ENCODE peak calls at places on chromosome 18, in nine cellular contexts. One of them, this sample, is unnamed.

GRCh38 chr18:74902170-74902465 is 304.4 kb downstream of the ZNF407 start:
- DNase-seq in nephron progenitor cell: peak; percentile 15
- DNase-seq in body of pancreas: no peak
- DNase-seq in D721Med: no peak
- DNase-seq in astrocyte of the spinal cord: no peak
- DNase-seq in GM13977: no peak
- DNase-seq in endodermal cell: no peak
- DNase-seq in HFFc6: no peak
- DNase-seq in ovary: no peak
- DNase-seq in this sample: no peak

GRCh38 chr18:58105206-58105907 is 61.3 kb downstream of the NEDD4L start:
- DNase-seq in nephron progenitor cell: no peak
- DNase-seq in body of pancreas: no peak
- DNase-seq in D721Med: no peak
- DNase-seq in astrocyte of the spinal cord: no peak
- DNase-seq in GM13977: no peak
- DNase-seq in endodermal cell: peak; percentile 46
- DNase-seq in HFFc6: no peak
- DNase-seq in ovary: no peak
- DNase-seq in this sample: no peak

GRCh38 chr18:13366131-13366530 is 147.6 kb downstream of the LDLRAD4 start:
- DNase-seq in nephron progenitor cell: no peak
- DNase-seq in body of pancreas: no peak
- DNase-seq in D721Med: no peak
- DNase-seq in astrocyte of the spinal cord: no peak
- DNase-seq in GM13977: no peak
- DNase-seq in endodermal cell: peak; percentile 69
- DNase-seq in HFFc6: no peak
- DNase-seq in ovary: no peak
- DNase-seq in this sample: no peak

GRCh38 chr18:75089748-75090327 is 119.1 kb downstream of the PTGR3 start:
- DNase-seq in nephron progenitor cell: no peak
- DNase-seq in body of pancreas: no peak
- DNase-seq in D721Med: no peak
- DNase-seq in astrocyte of the spinal cord: no peak
- DNase-seq in GM13977: no peak
- DNase-seq in endodermal cell: peak; percentile 53
- DNase-seq in HFFc6: no peak
- DNase-seq in ovary: no peak
- DNase-seq in this sample: no peak

GRCh38 chr18:64165906-64166305 is 17.0 kb upstream of the LINC00305 start:
- DNase-seq in nephron progenitor cell: no peak
- DNase-seq in body of pancreas: no peak
- DNase-seq in D721Med: no peak
- DNase-seq in astrocyte of the spinal cord: peak; percentile 93
- DNase-seq in GM13977: no peak
- DNase-seq in endodermal cell: no peak
- DNase-seq in HFFc6: no peak
- DNase-seq in ovary: no peak
- DNase-seq in this sample: no peak

GRCh38 chr18:49723648-49724180 is 89.6 kb downstream of the ACAA2 start:
- DNase-seq in nephron progenitor cell: no peak
- DNase-seq in body of pancreas: no peak
- DNase-seq in D721Med: no peak
- DNase-seq in astrocyte of the spinal cord: peak; percentile 54
- DNase-seq in GM13977: peak; percentile 62
- DNase-seq in endodermal cell: peak; percentile 83
- DNase-seq in HFFc6: peak; percentile 3
- DNase-seq in ovary: no peak
- DNase-seq in this sample: peak; percentile 9

GRCh38 chr18:34909637-34910364 is 131.4 kb upstream of the MAPRE2 start:
- DNase-seq in nephron progenitor cell: no peak
- DNase-seq in body of pancreas: no peak
- DNase-seq in D721Med: no peak
- DNase-seq in astrocyte of the spinal cord: peak; percentile 65
- DNase-seq in GM13977: no peak
- DNase-seq in endodermal cell: no peak
- DNase-seq in HFFc6: peak; percentile 6
- DNase-seq in ovary: no peak
- DNase-seq in this sample: no peak

GRCh38 chr18:67876866-67877265 is 360.3 kb upstream of the DSEL start:
- DNase-seq in nephron progenitor cell: no peak
- DNase-seq in body of pancreas: no peak
- DNase-seq in D721Med: no peak
- DNase-seq in astrocyte of the spinal cord: no peak
- DNase-seq in GM13977: no peak
- DNase-seq in endodermal cell: no peak
- DNase-seq in HFFc6: no peak
- DNase-seq in ovary: no peak
- DNase-seq in this sample: no peak

GRCh38 chr18:9631814-9632496 is 17.6 kb upstream of the PPP4R1 start:
- DNase-seq in nephron progenitor cell: no peak
- DNase-seq in body of pancreas: no peak
- DNase-seq in D721Med: no peak
- DNase-seq in astrocyte of the spinal cord: peak; percentile 89
- DNase-seq in GM13977: no peak
- DNase-seq in endodermal cell: no peak
- DNase-seq in HFFc6: peak; percentile 88
- DNase-seq in ovary: no peak
- DNase-seq in this sample: no peak

GRCh38 chr18:159037-159652 is 788 bp downstream of the USP14 start:
- DNase-seq in nephron progenitor cell: no peak
- DNase-seq in body of pancreas: no peak
- DNase-seq in D721Med: no peak
- DNase-seq in astrocyte of the spinal cord: no peak
- DNase-seq in GM13977: peak; percentile 42
- DNase-seq in endodermal cell: peak; percentile 48
- DNase-seq in HFFc6: peak; percentile 36
- DNase-seq in ovary: no peak
- DNase-seq in this sample: no peak

GRCh38 chr18:36255072-36255708 is 42.3 kb upstream of the FHOD3 start:
- DNase-seq in nephron progenitor cell: no peak
- DNase-seq in body of pancreas: no peak
- DNase-seq in D721Med: no peak
- DNase-seq in astrocyte of the spinal cord: no peak
- DNase-seq in GM13977: no peak
- DNase-seq in endodermal cell: no peak
- DNase-seq in HFFc6: no peak
- DNase-seq in ovary: no peak
- DNase-seq in this sample: no peak

GRCh38 chr18:396251-396555 is 104.3 kb downstream of the COLEC12 start:
- DNase-seq in nephron progenitor cell: no peak
- DNase-seq in body of pancreas: no peak
- DNase-seq in D721Med: no peak
- DNase-seq in astrocyte of the spinal cord: no peak
- DNase-seq in GM13977: no peak
- DNase-seq in endodermal cell: no peak
- DNase-seq in HFFc6: peak; percentile 3
- DNase-seq in ovary: no peak
- DNase-seq in this sample: no peak

GRCh38 chr18:4831791-4832375 is 365.2 kb downstream of the AKAIN1 start:
- DNase-seq in nephron progenitor cell: no peak
- DNase-seq in body of pancreas: no peak
- DNase-seq in D721Med: no peak
- DNase-seq in astrocyte of the spinal cord: no peak
- DNase-seq in GM13977: no peak
- DNase-seq in endodermal cell: no peak
- DNase-seq in HFFc6: no peak
- DNase-seq in ovary: no peak
- DNase-seq in this sample: peak; percentile 7

GRCh38 chr18:34837769-34838194 is 127.7 kb downstream of the DTNA start:
- DNase-seq in nephron progenitor cell: no peak
- DNase-seq in body of pancreas: no peak
- DNase-seq in D721Med: no peak
- DNase-seq in astrocyte of the spinal cord: no peak
- DNase-seq in GM13977: no peak
- DNase-seq in endodermal cell: no peak
- DNase-seq in HFFc6: no peak
- DNase-seq in ovary: peak; percentile 37
- DNase-seq in this sample: no peak

DNA sequence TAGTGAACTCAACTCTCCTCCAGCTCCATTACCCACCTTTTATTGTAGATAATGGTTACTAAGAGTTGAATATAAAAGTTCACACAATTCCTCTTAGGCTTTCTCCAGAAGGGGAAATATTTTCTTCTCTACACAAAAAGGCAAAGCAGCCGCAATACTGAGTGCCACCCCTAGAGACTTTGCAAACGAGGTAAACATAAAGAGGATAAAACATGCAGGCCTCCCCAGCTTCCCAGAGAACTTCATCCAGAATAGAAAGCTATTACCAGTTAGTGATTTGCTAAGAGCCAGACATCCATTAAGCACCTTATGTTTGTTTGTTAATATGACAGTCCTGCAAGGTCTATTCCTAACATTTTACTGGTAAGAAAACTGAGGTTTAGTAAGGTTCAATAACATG is 17.4 kb downstream of the ZNF521 start:
- DNase-seq in nephron progenitor cell: no peak
- DNase-seq in body of pancreas: no peak
- DNase-seq in D721Med: no peak
- DNase-seq in astrocyte of the spinal cord: no peak
- DNase-seq in GM13977: no peak
- DNase-seq in endodermal cell: no peak
- DNase-seq in HFFc6: no peak
- DNase-seq in ovary: no peak
- DNase-seq in this sample: no peak
- TF ChIP-seq CTCF in nephron progenitor cell: peak; percentile 28
- TF ChIP-seq CTCF in body of pancreas: no peak
- TF ChIP-seq CTCF in D721Med: no peak
- TF ChIP-seq CTCF in astrocyte of the spinal cord: peak; percentile 12
- TF ChIP-seq CTCF in GM13977: no peak
- TF ChIP-seq CTCF in endodermal cell: peak; percentile 64
- TF ChIP-seq CTCF in HFFc6: peak; percentile 21
- TF ChIP-seq CTCF in ovary: no peak
- TF ChIP-seq CTCF in this sample: peak; percentile 50

GRCh38 chr18:55110436-55110835 is 151.2 kb upstream of the CCDC68 start:
- DNase-seq in nephron progenitor cell: no peak
- DNase-seq in body of pancreas: no peak
- DNase-seq in D721Med: no peak
- DNase-seq in astrocyte of the spinal cord: no peak
- DNase-seq in GM13977: no peak
- DNase-seq in endodermal cell: no peak
- DNase-seq in HFFc6: no peak
- DNase-seq in ovary: no peak
- DNase-seq in this sample: no peak

GRCh38 chr18:55113800-55114199 is 154.5 kb upstream of the CCDC68 start:
- DNase-seq in nephron progenitor cell: no peak
- DNase-seq in body of pancreas: no peak
- DNase-seq in D721Med: no peak
- DNase-seq in astrocyte of the spinal cord: no peak
- DNase-seq in GM13977: no peak
- DNase-seq in endodermal cell: no peak
- DNase-seq in HFFc6: no peak
- DNase-seq in ovary: no peak
- DNase-seq in this sample: no peak

GRCh38 chr18:55109818-55110414 is 150.7 kb upstream of the CCDC68 start:
- DNase-seq in nephron progenitor cell: no peak
- DNase-seq in body of pancreas: no peak
- DNase-seq in D721Med: no peak
- DNase-seq in astrocyte of the spinal cord: no peak
- DNase-seq in GM13977: no peak
- DNase-seq in endodermal cell: no peak
- DNase-seq in HFFc6: no peak
- DNase-seq in ovary: no peak
- DNase-seq in this sample: no peak

GRCh38 chr18:55114856-55115255 is 155.6 kb upstream of the CCDC68 start:
- DNase-seq in nephron progenitor cell: no peak
- DNase-seq in body of pancreas: no peak
- DNase-seq in D721Med: no peak
- DNase-seq in astrocyte of the spinal cord: no peak
- DNase-seq in GM13977: no peak
- DNase-seq in endodermal cell: no peak
- DNase-seq in HFFc6: no peak
- DNase-seq in ovary: no peak
- DNase-seq in this sample: no peak

DNA sequence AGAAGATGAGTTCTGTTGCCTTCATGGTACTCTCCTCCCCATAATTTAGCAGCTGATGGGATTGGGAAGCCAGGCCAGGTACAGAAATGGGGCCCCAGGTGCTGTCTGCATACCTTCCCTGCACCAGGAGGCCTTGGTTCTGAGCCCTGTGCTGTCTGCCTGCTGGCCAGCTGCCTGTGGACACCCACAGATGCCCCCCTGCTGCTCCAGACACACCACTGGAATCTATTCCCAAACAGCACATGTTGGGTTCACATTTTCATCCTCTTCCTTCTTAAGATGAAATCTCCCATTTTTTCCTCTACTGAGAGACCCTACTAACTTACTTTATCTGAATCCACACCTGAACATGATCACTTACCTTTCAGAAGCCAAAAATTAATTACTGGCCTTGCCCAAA is 152.0 kb upstream of the CCDC68 start:
- DNase-seq in nephron progenitor cell: no peak
- DNase-seq in body of pancreas: no peak
- DNase-seq in D721Med: no peak
- DNase-seq in astrocyte of the spinal cord: peak; percentile 55
- DNase-seq in GM13977: no peak
- DNase-seq in endodermal cell: no peak
- DNase-seq in HFFc6: no peak
- DNase-seq in ovary: no peak
- DNase-seq in this sample: no peak
- TF ChIP-seq CTCF in nephron progenitor cell: no peak
- TF ChIP-seq CTCF in body of pancreas: no peak
- TF ChIP-seq CTCF in D721Med: no peak
- TF ChIP-seq CTCF in astrocyte of the spinal cord: no peak
- TF ChIP-seq CTCF in GM13977: no peak
- TF ChIP-seq CTCF in endodermal cell: no peak
- TF ChIP-seq CTCF in HFFc6: no peak
- TF ChIP-seq CTCF in ovary: no peak
- TF ChIP-seq CTCF in this sample: no peak

DNA sequence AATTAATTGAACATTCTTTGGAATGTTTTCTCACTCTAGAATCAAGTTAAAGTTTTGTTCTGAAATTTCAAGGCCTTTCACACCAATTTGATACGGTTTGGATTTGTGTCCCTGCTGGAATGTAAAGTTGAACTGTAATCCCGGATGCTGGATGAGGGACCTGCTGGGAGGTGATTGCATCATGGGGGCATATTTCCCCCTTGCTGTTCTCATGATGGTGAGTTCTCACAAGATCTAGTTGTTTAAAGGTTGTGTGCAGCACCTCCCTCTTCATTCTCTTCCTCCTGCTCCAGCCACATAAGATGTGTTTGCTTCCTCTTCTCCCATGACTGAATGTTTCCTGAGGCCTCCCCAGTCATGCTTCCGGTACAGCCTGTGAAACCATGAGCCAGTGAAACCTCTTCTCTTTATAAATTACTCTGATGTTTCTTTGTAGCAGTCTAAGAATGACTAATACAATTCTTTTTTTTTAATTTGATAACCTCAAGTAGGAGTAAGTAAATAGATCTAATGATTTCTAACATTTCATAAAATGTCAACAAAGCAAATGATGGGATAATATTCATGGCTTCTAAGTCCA is 144.2 kb upstream of the CDH7 start:
- DNase-seq in nephron progenitor cell: no peak
- DNase-seq in body of pancreas: no peak
- DNase-seq in D721Med: no peak
- DNase-seq in astrocyte of the spinal cord: no peak
- DNase-seq in GM13977: no peak
- DNase-seq in endodermal cell: no peak
- DNase-seq in HFFc6: no peak
- DNase-seq in ovary: no peak
- DNase-seq in this sample: no peak
- TF ChIP-seq CTCF in nephron progenitor cell: no peak
- TF ChIP-seq CTCF in body of pancreas: no peak
- TF ChIP-seq CTCF in D721Med: no peak
- TF ChIP-seq CTCF in astrocyte of the spinal cord: no peak
- TF ChIP-seq CTCF in GM13977: no peak
- TF ChIP-seq CTCF in endodermal cell: no peak
- TF ChIP-seq CTCF in HFFc6: no peak
- TF ChIP-seq CTCF in ovary: no peak
- TF ChIP-seq CTCF in this sample: no peak

GRCh38 chr18:47150029-47150823 is at the start of gene HDHD2:
- DNase-seq in nephron progenitor cell: peak; percentile 88
- DNase-seq in body of pancreas: peak; percentile 83
- DNase-seq in D721Med: peak; percentile 81
- DNase-seq in astrocyte of the spinal cord: peak; percentile 83
- DNase-seq in GM13977: peak; percentile 83
- DNase-seq in endodermal cell: peak; percentile 94
- DNase-seq in HFFc6: peak; percentile 65
- DNase-seq in ovary: peak; percentile 90
- DNase-seq in this sample: peak; percentile 81
- TF ChIP-seq CTCF in nephron progenitor cell: no peak
- TF ChIP-seq CTCF in body of pancreas: no peak
- TF ChIP-seq CTCF in D721Med: no peak
- TF ChIP-seq CTCF in astrocyte of the spinal cord: peak; percentile 8
- TF ChIP-seq CTCF in GM13977: no peak
- TF ChIP-seq CTCF in endodermal cell: no peak
- TF ChIP-seq CTCF in HFFc6: peak; percentile 24
- TF ChIP-seq CTCF in ovary: no peak
- TF ChIP-seq CTCF in this sample: no peak